ENCODE peak calls at places on chromosome 22, in five cellular contexts. V is A549, R is fibroblast of lung, M is stomach, P is pancreas. B is an unnamed sample.

GRCh38 chr22:19756288-19757128 is 4.1 kb upstream of the TBX1 start:
- DNase-seq in V (peak; percentile 72), R (no peak), M (peak; percentile 79), P (peak; percentile 84), B (peak; percentile 79)

GRCh38 chr22:30074147-30074546 is 6.1 kb upstream of the HORMAD2 start:
- DNase-seq in V (no peak), R (no peak), M (no peak), P (no peak), B (no peak)

GRCh38 chr22:24128631-24129601 is 52.4 kb upstream of the SUSD2 start:
- DNase-seq in V (no peak), R (no peak), M (no peak), P (no peak), B (no peak)

GRCh38 chr22:17786435-17787158 is 12.3 kb upstream of the BID start:
- DNase-seq in V (no peak), R (peak; percentile 25), M (peak; percentile 57), P (no peak), B (peak; percentile 68)

GRCh38 chr22:30249049-30250038 is 2.8 kb upstream of the LIF start:
- DNase-seq in V (no peak), R (no peak), M (no peak), P (no peak), B (peak; percentile 67)

GRCh38 chr22:28424427-28425080 is 255.1 kb downstream of the TTC28 start:
- DNase-seq in V (no peak), R (peak; percentile 60), M (no peak), P (no peak), B (no peak)

GRCh38 chr22:22368516-22368915 is 123.9 kb downstream of the VPREB1 start:
- DNase-seq in V (no peak), R (no peak), M (no peak), P (no peak), B (no peak)

GRCh38 chr22:17944205-17944725 is 80.1 kb downstream of the MICAL3 start:
- DNase-seq in V (no peak), R (no peak), M (no peak), P (no peak), B (no peak)

GRCh38 chr22:37747090-37747714 is 50.4 kb downstream of the TRIOBP start:
- DNase-seq in V (no peak), R (peak; percentile 47), M (no peak), P (no peak), B (peak; percentile 48)

GRCh38 chr22:23716811-23717801 is 26.3 kb downstream of the RGL4 start:
- DNase-seq in V (peak; percentile 76), R (peak; percentile 86), M (peak; percentile 87), P (peak; percentile 90), B (peak; percentile 94)

GRCh38 chr22:43088979-43089717 is at the start of gene TTLL1:
- DNase-seq in V (peak; percentile 84), R (peak; percentile 84), M (peak; percentile 92), P (peak; percentile 94), B (peak; percentile 94)

GRCh38 chr22:43090130-43090789 is 1.1 kb upstream of the TTLL1 start:
- DNase-seq in V (peak; percentile 82), R (peak; percentile 89), M (peak; percentile 49), P (no peak), B (peak; percentile 75)

GRCh38 chr22:43092085-43092484 is 2.9 kb upstream of the TTLL1 start:
- DNase-seq in V (no peak), R (no peak), M (no peak), P (no peak), B (no peak)

GRCh38 chr22:43085658-43086606 is 3.3 kb downstream of the TTLL1 start:
- DNase-seq in V (no peak), R (no peak), M (no peak), P (no peak), B (no peak)

GRCh38 chr22:43088616-43088978 is 594 bp downstream of the TTLL1 start:
- DNase-seq in V (no peak), R (no peak), M (no peak), P (no peak), B (no peak)
- H3K27ac ChIP-seq in V (peak overlapping the region; percentile 64), R (peak overlapping the region; percentile 63), M (no peak overlapping the region), P (no peak overlapping the region), B (peak overlapping the region; percentile 39)

GRCh38 chr22:42842658-42843370 is 14.3 kb downstream of the ARFGAP3 start:
- DNase-seq in V (no peak), R (peak; percentile 47), M (no peak), P (no peak), B (no peak)

GRCh38 chr22:42844756-42845155 is 12.3 kb downstream of the ARFGAP3 start:
- DNase-seq in V (no peak), R (no peak), M (no peak), P (no peak), B (no peak)

GRCh38 chr22:42848941-42849340 is 8.1 kb downstream of the ARFGAP3 start:
- DNase-seq in V (no peak), R (no peak), M (no peak), P (no peak), B (no peak)

GRCh38 chr22:42841444-42841843 is 15.6 kb downstream of the ARFGAP3 start:
- DNase-seq in V (no peak), R (peak; percentile 80), M (no peak), P (no peak), B (no peak)

DNA sequence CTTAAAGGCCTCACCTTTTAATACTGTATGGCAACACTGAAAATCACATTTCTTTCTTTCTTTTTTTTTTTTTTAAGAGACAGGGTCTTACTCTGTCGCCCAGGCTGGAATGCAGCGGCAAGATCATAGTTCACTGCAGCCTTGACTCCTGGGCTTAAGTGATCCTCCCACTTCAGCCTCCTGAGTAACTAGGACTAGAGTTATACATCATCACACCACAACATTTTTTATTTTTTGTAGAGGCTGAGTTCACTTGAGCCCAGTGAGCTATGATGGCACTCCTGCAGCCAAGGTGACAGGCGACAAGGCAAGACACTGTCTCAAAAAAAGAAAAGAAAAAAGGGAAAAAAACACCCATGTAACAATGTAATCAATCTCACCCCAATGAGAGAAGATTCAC is 10.0 kb downstream of the ARFGAP3 start:
- DNase-seq in V (no peak), R (no peak), M (no peak), P (no peak), B (no peak)
- H3K27ac ChIP-seq in V (no peak overlapping the region), R (no peak overlapping the region), M (no peak overlapping the region), P (no peak overlapping the region), B (no peak overlapping the region)

GRCh38 chr22:35896306-35896705 is 132.3 kb downstream of the RBFOX2 start:
- DNase-seq in V (no peak), R (no peak), M (no peak), P (no peak), B (no peak)
- H3K27ac ChIP-seq in V (no peak overlapping the region), R (no peak overlapping the region), M (no peak overlapping the region), P (no peak overlapping the region), B (peak overlapping the region; percentile 77)

GRCh38 chr22:32562916-32563315 is 88.3 kb downstream of the FBXO7 start:
- DNase-seq in V (no peak), R (peak; percentile 25), M (no peak), P (no peak), B (no peak)
- H3K27ac ChIP-seq in V (no peak overlapping the region), R (no peak overlapping the region), M (no peak overlapping the region), P (no peak overlapping the region), B (no peak overlapping the region)

GRCh38 chr22:42807185-42807584 is 49.9 kb downstream of the ARFGAP3 start:
- DNase-seq in V (no peak), R (no peak), M (no peak), P (no peak), B (no peak)

GRCh38 chr22:42805998-42806481 is 51.0 kb downstream of the ARFGAP3 start:
- DNase-seq in V (no peak), R (peak; percentile 34), M (peak; percentile 25), P (peak; percentile 50), B (no peak)

GRCh38 chr22:42811510-42811909 is 45.6 kb downstream of the ARFGAP3 start:
- DNase-seq in V (no peak), R (no peak), M (no peak), P (no peak), B (no peak)

GRCh38 chr22:42805016-42805997 is 51.8 kb downstream of the ARFGAP3 start:
- DNase-seq in V (no peak), R (no peak), M (peak; percentile 89), P (peak; percentile 82), B (no peak)

DNA sequence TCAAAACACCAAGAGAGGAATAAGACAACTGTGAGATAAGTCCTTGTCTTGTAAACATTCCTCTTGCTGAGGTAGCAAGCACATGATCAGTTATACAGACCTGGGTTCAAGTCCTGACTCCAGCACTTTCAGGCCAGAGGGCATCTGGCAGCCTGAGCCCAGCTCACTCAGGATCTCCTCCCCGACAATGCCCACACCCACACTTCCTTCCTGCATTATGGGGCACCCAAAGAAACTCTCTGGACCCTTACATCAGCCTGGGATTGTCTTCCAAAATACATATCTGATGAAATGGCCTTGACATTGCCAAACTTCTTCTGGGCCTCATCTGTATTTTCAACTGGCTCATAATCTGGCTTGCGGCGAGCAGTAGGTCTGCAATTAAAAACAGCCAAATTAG is 48.6 kb downstream of the ARFGAP3 start:
- DNase-seq in V (no peak), R (no peak), M (no peak), P (no peak), B (no peak)
- H3K27ac ChIP-seq in V (no peak overlapping the region), R (no peak overlapping the region), M (no peak overlapping the region), P (no peak overlapping the region), B (no peak overlapping the region)

GRCh38 chr22:40417881-40418280 is 47.5 kb downstream of the SGSM3 start:
- DNase-seq in V (no peak), R (no peak), M (no peak), P (no peak), B (no peak)

GRCh38 chr22:40417041-40417440 is 46.6 kb downstream of the SGSM3 start:
- DNase-seq in V (no peak), R (no peak), M (no peak), P (no peak), B (no peak)

GRCh38 chr22:40420341-40421081 is 50.1 kb downstream of the SGSM3 start:
- DNase-seq in V (no peak), R (no peak), M (no peak), P (no peak), B (no peak)

GRCh38 chr22:40419718-40420117 is 49.3 kb downstream of the SGSM3 start:
- DNase-seq in V (no peak), R (no peak), M (no peak), P (no peak), B (no peak)

GRCh38 chr22:40418366-40419201 is 48.2 kb downstream of the SGSM3 start:
- DNase-seq in V (no peak), R (no peak), M (no peak), P (no peak), B (no peak)
- H3K27ac ChIP-seq in V (no peak overlapping the region), R (no peak overlapping the region), M (no peak overlapping the region), P (no peak overlapping the region), B (no peak overlapping the region)

GRCh38 chr22:50259302-50259701 is 2.2 kb downstream of the MAPK12 start:
- DNase-seq in V (no peak), R (no peak), M (no peak), P (no peak), B (no peak)
- H3K27ac ChIP-seq in V (no peak overlapping the region), R (no peak overlapping the region), M (no peak overlapping the region), P (no peak overlapping the region), B (no peak overlapping the region)

DNA sequence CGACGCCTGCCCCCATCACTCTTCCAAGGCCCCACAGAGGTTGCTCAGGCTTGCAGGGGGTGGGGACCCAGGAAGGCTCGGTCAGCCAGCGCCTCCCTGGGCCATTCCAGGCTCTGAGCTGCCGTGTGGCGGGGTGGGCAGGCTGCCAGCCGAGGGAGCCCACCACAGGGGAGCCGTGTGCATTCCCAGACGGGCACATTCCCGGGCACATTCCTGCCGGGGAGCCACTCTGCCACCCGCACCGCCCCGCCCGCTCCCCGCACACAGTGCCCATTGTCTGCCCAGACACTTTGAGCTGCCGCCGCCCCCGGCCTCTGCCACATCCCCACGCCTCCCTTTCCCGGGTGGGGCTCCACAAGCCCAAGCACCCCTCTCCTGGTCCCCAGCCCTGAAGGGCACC is 27.4 kb downstream of the RPL3 start:
- DNase-seq in V (no peak), R (peak; percentile 33), M (no peak), P (peak; percentile 77), B (no peak)
- H3K27ac ChIP-seq in V (peak overlapping the region; percentile 93), R (no peak overlapping the region), M (peak overlapping the region; percentile 93), P (peak overlapping the region; percentile 92), B (peak overlapping the region; percentile 56)

B was measured in hepatocyte.